ENCODE peak calls at places on chromosomes 12 and 14, in eight cellular contexts. One of them, this sample, is unnamed.

GRCh38 chr12:13962699-13963098 is 18.7 kb downstream of the GRIN2B start:
- DNase-seq in mucosa of descending colon: no peak
- DNase-seq in GM10248: no peak
- DNase-seq in suprapubic skin: no peak
- DNase-seq in B cell: no peak
- DNase-seq in fibroblast of mammary gland: no peak
- DNase-seq in heart right ventricle: no peak
- DNase-seq in Peyer's patch: no peak
- DNase-seq in this sample: no peak

GRCh38 chr12:54417712-54418440 is 1.2 kb downstream of the ITGA5 start:
- DNase-seq in suprapubic skin: no peak
- DNase-seq in mucosa of descending colon: no peak
- DNase-seq in GM10248: no peak
- DNase-seq in heart right ventricle: peak; percentile 40
- DNase-seq in Peyer's patch: no peak
- DNase-seq in fibroblast of mammary gland: no peak
- DNase-seq in B cell: no peak
- DNase-seq in this sample: peak; percentile 42

GRCh38 chr14:74574092-74574438 is 38.0 kb downstream of the LTBP2 start:
- DNase-seq in suprapubic skin: no peak
- DNase-seq in B cell: no peak
- DNase-seq in GM10248: no peak
- DNase-seq in mucosa of descending colon: no peak
- DNase-seq in Peyer's patch: peak; percentile 3
- DNase-seq in fibroblast of mammary gland: no peak
- DNase-seq in heart right ventricle: no peak
- DNase-seq in this sample: no peak

GRCh38 chr12:113587720-113588119 is 116.0 kb upstream of the LHX5 start:
- DNase-seq in B cell: no peak
- DNase-seq in heart right ventricle: no peak
- DNase-seq in mucosa of descending colon: no peak
- DNase-seq in GM10248: no peak
- DNase-seq in Peyer's patch: no peak
- DNase-seq in fibroblast of mammary gland: no peak
- DNase-seq in suprapubic skin: no peak
- DNase-seq in this sample: no peak

GRCh38 chr12:27969901-27970390 is 2.6 kb downstream of the PTHLH start:
- DNase-seq in mucosa of descending colon: peak; percentile 54
- DNase-seq in heart right ventricle: peak; percentile 38
- DNase-seq in GM10248: peak; percentile 69
- DNase-seq in suprapubic skin: peak; percentile 83
- DNase-seq in B cell: no peak
- DNase-seq in Peyer's patch: peak; percentile 61
- DNase-seq in fibroblast of mammary gland: peak; percentile 35
- DNase-seq in this sample: no peak

GRCh38 chr14:92456215-92457017 is 57.2 kb upstream of the RIN3 start:
- DNase-seq in mucosa of descending colon: no peak
- DNase-seq in heart right ventricle: peak; percentile 59
- DNase-seq in suprapubic skin: no peak
- DNase-seq in GM10248: peak; percentile 77
- DNase-seq in B cell: peak; percentile 38
- DNase-seq in fibroblast of mammary gland: peak; percentile 78
- DNase-seq in Peyer's patch: no peak
- DNase-seq in this sample: no peak

GRCh38 chr14:38409081-38409705 is 153.3 kb upstream of the CLEC14A start:
- DNase-seq in suprapubic skin: no peak
- DNase-seq in B cell: no peak
- DNase-seq in heart right ventricle: no peak
- DNase-seq in Peyer's patch: no peak
- DNase-seq in fibroblast of mammary gland: peak; percentile 42
- DNase-seq in GM10248: no peak
- DNase-seq in mucosa of descending colon: no peak
- DNase-seq in this sample: no peak

GRCh38 chr12:18158774-18159557 is 69.0 kb upstream of the RERGL start:
- DNase-seq in heart right ventricle: no peak
- DNase-seq in B cell: no peak
- DNase-seq in GM10248: peak; percentile 3
- DNase-seq in Peyer's patch: no peak
- DNase-seq in suprapubic skin: no peak
- DNase-seq in fibroblast of mammary gland: peak; percentile 49
- DNase-seq in mucosa of descending colon: no peak
- DNase-seq in this sample: no peak

GRCh38 chr14:22052795-22053194 is 379.2 kb upstream of the OR4E1 start:
- DNase-seq in mucosa of descending colon: no peak
- DNase-seq in GM10248: no peak
- DNase-seq in B cell: no peak
- DNase-seq in heart right ventricle: no peak
- DNase-seq in fibroblast of mammary gland: no peak
- DNase-seq in Peyer's patch: no peak
- DNase-seq in suprapubic skin: no peak
- DNase-seq in this sample: no peak

GRCh38 chr12:57518920-57519757 is 1.2 kb downstream of the DDIT3 start:
- DNase-seq in GM10248: no peak
- DNase-seq in Peyer's patch: no peak
- DNase-seq in heart right ventricle: no peak
- DNase-seq in suprapubic skin: no peak
- DNase-seq in mucosa of descending colon: no peak
- DNase-seq in B cell: peak; percentile 48
- DNase-seq in fibroblast of mammary gland: peak; percentile 62
- DNase-seq in this sample: no peak

GRCh38 chr14:101772770-101773169 is 11.3 kb downstream of the PPP2R5C start:
- DNase-seq in B cell: no peak
- DNase-seq in suprapubic skin: no peak
- DNase-seq in mucosa of descending colon: no peak
- DNase-seq in heart right ventricle: no peak
- DNase-seq in GM10248: no peak
- DNase-seq in fibroblast of mammary gland: no peak
- DNase-seq in Peyer's patch: no peak
- DNase-seq in this sample: no peak

GRCh38 chr12:109711596-109712461 is 1.8 kb upstream of the FAM222A start:
- DNase-seq in Peyer's patch: no peak
- DNase-seq in GM10248: no peak
- DNase-seq in heart right ventricle: peak; percentile 46
- DNase-seq in suprapubic skin: no peak
- DNase-seq in B cell: no peak
- DNase-seq in mucosa of descending colon: no peak
- DNase-seq in fibroblast of mammary gland: no peak
- DNase-seq in this sample: no peak

GRCh38 chr12:109714141-109714912 is 702 bp downstream of the FAM222A start:
- DNase-seq in heart right ventricle: peak; percentile 72
- DNase-seq in fibroblast of mammary gland: no peak
- DNase-seq in GM10248: peak; percentile 50
- DNase-seq in mucosa of descending colon: peak; percentile 79
- DNase-seq in suprapubic skin: no peak
- DNase-seq in Peyer's patch: peak; percentile 82
- DNase-seq in B cell: peak; percentile 61
- DNase-seq in this sample: peak; percentile 54

GRCh38 chr12:109715310-109716091 is 1.9 kb downstream of the FAM222A start:
- DNase-seq in suprapubic skin: no peak
- DNase-seq in Peyer's patch: no peak
- DNase-seq in heart right ventricle: peak; percentile 51
- DNase-seq in B cell: peak; percentile 59
- DNase-seq in mucosa of descending colon: peak; percentile 68
- DNase-seq in fibroblast of mammary gland: no peak
- DNase-seq in GM10248: no peak
- DNase-seq in this sample: no peak

GRCh38 chr12:109714913-109715244 is 1.3 kb downstream of the FAM222A start:
- DNase-seq in fibroblast of mammary gland: no peak
- DNase-seq in suprapubic skin: no peak
- DNase-seq in B cell: no peak
- DNase-seq in Peyer's patch: no peak
- DNase-seq in GM10248: no peak
- DNase-seq in mucosa of descending colon: no peak
- DNase-seq in heart right ventricle: no peak
- DNase-seq in this sample: no peak

GRCh38 chr12:109713187-109713984 is at the start of gene FAM222A:
- DNase-seq in fibroblast of mammary gland: peak; percentile 89
- DNase-seq in suprapubic skin: peak; percentile 96
- DNase-seq in heart right ventricle: peak; percentile 99
- DNase-seq in mucosa of descending colon: peak; percentile 97
- DNase-seq in B cell: peak; percentile 98
- DNase-seq in Peyer's patch: peak; percentile 98
- DNase-seq in GM10248: peak; percentile 96
- DNase-seq in this sample: peak; percentile 97
- TF ChIP-seq CTCF in fibroblast of mammary gland: no peak
- TF ChIP-seq CTCF in suprapubic skin: no peak
- TF ChIP-seq CTCF in heart right ventricle: no peak
- TF ChIP-seq CTCF in mucosa of descending colon: no peak
- TF ChIP-seq CTCF in B cell: no peak
- TF ChIP-seq CTCF in Peyer's patch: peak; percentile 30
- TF ChIP-seq CTCF in GM10248: no peak
- TF ChIP-seq CTCF in this sample: no peak

DNA sequence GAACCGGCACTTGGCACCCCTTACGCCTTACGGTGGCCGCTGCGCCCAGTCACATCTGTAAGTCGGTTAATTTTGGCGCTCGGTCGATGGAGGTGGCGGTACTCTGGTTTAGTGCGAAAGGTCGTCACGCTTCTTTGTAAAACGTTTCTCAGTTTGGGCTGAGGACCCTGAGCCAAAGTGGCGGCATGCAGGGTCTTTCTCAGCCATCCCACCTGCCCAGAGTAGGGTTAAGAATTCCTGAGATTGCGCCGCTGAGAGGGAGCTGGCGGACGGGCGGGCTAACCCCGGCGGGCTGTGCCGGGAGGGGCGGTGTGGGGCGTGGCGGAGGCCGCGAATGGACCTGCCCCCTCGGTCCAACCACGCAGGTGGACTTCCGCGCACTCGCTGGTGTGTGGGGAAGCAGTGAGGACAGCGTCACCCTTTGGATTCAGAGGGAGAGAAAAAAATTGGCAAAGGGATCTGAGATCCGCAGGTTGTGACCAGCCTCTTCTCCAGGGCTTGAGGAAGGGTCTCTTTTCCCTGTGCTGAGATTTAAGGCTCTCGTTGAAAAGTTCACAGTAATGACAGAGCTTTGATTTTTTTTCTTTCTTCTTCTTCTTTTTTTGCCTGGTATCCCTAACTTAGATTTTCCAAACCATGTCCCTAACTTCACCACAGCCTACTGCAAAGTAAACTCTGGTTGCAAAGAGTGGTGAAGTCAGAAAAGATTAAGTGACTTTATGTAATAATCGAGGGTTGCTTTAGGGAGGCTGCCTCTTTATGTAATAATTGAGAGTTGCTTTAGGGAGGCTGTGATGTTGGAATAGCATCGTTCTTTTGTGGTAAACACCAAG is 602 bp upstream of the FBXO33 start:
- DNase-seq in B cell: peak; percentile 87
- DNase-seq in Peyer's patch: peak; percentile 96
- DNase-seq in mucosa of descending colon: peak; percentile 96
- DNase-seq in heart right ventricle: peak; percentile 91
- DNase-seq in GM10248: peak; percentile 75
- DNase-seq in fibroblast of mammary gland: peak; percentile 64
- DNase-seq in suprapubic skin: peak; percentile 92
- DNase-seq in this sample: peak; percentile 64
- TF ChIP-seq CTCF in B cell: no peak
- TF ChIP-seq CTCF in Peyer's patch: peak; percentile 18
- TF ChIP-seq CTCF in mucosa of descending colon: no peak
- TF ChIP-seq CTCF in heart right ventricle: no peak
- TF ChIP-seq CTCF in GM10248: no peak
- TF ChIP-seq CTCF in fibroblast of mammary gland: no peak
- TF ChIP-seq CTCF in suprapubic skin: no peak
- TF ChIP-seq CTCF in this sample: no peak

DNA sequence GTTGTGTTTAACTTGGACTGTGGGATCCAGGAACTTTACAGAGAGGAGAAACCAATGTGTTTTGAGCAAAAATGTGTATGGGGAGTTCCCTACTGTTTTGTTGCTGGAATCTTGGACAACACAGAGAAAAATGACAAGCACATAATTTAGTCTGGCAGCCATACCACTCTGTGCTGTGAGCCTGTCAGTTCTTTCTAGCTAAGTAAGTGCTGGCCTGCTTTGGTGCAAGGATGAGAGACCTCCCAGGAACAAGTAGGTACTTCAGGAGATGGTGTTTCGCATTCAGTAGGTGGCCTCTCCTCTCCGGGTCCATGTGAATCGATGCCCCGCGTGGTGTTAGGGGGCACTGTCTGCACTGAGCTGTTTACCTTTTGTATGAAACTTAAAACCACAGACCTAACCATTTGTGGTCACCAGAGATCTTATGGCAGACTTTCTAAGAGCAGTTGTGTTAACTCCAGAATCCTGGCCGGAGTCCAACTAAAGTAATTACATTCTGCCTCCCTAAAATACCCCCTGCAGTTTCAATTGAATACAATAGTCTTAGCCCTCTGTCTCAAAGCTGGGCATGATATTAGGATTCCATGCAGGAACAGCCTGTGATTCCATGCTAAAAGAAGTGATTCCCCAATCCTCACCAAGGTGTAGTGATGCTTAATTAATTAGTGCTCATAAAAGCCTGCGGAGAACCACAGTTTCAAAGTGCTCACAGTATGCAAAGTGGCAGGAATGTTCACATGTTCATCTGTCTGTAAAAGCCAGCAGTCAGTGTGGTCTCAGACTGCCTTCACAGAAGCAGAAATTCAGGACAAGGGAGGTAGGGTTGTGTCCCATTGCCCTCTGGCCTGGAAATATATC is 64.2 kb downstream of the LLPH start:
- DNase-seq in GM10248: no peak
- DNase-seq in mucosa of descending colon: no peak
- DNase-seq in heart right ventricle: no peak
- DNase-seq in suprapubic skin: no peak
- DNase-seq in Peyer's patch: no peak
- DNase-seq in fibroblast of mammary gland: peak; percentile 54
- DNase-seq in B cell: no peak
- DNase-seq in this sample: no peak
- TF ChIP-seq CTCF in GM10248: peak; percentile 24
- TF ChIP-seq CTCF in mucosa of descending colon: no peak
- TF ChIP-seq CTCF in heart right ventricle: no peak
- TF ChIP-seq CTCF in suprapubic skin: no peak
- TF ChIP-seq CTCF in Peyer's patch: no peak
- TF ChIP-seq CTCF in fibroblast of mammary gland: no peak
- TF ChIP-seq CTCF in B cell: no peak
- TF ChIP-seq CTCF in this sample: no peak

GRCh38 chr12:15526033-15526432 is 203.7 kb downstream of the PTPRO start:
- DNase-seq in B cell: peak; percentile 62
- DNase-seq in fibroblast of mammary gland: no peak
- DNase-seq in heart right ventricle: no peak
- DNase-seq in mucosa of descending colon: no peak
- DNase-seq in GM10248: peak; percentile 63
- DNase-seq in suprapubic skin: no peak
- DNase-seq in Peyer's patch: no peak
- DNase-seq in this sample: no peak

GRCh38 chr12:15525414-15525813 is 203.1 kb downstream of the PTPRO start:
- DNase-seq in heart right ventricle: no peak
- DNase-seq in fibroblast of mammary gland: no peak
- DNase-seq in GM10248: no peak
- DNase-seq in mucosa of descending colon: no peak
- DNase-seq in B cell: no peak
- DNase-seq in suprapubic skin: no peak
- DNase-seq in Peyer's patch: no peak
- DNase-seq in this sample: no peak

GRCh38 chr12:15520844-15521243 is 198.5 kb downstream of the PTPRO start:
- DNase-seq in GM10248: no peak
- DNase-seq in fibroblast of mammary gland: no peak
- DNase-seq in heart right ventricle: no peak
- DNase-seq in suprapubic skin: no peak
- DNase-seq in Peyer's patch: no peak
- DNase-seq in B cell: no peak
- DNase-seq in mucosa of descending colon: no peak
- DNase-seq in this sample: no peak

GRCh38 chr12:15520083-15520482 is 197.8 kb downstream of the PTPRO start:
- DNase-seq in Peyer's patch: no peak
- DNase-seq in GM10248: no peak
- DNase-seq in mucosa of descending colon: no peak
- DNase-seq in fibroblast of mammary gland: no peak
- DNase-seq in suprapubic skin: no peak
- DNase-seq in heart right ventricle: no peak
- DNase-seq in B cell: no peak
- DNase-seq in this sample: no peak

GRCh38 chr12:15522574-15523187 is 200.4 kb downstream of the PTPRO start:
- DNase-seq in suprapubic skin: no peak
- DNase-seq in GM10248: peak; percentile 23
- DNase-seq in B cell: no peak
- DNase-seq in heart right ventricle: no peak
- DNase-seq in fibroblast of mammary gland: peak; percentile 75
- DNase-seq in Peyer's patch: no peak
- DNase-seq in mucosa of descending colon: no peak
- DNase-seq in this sample: no peak
- TF ChIP-seq CTCF in suprapubic skin: peak; percentile 41
- TF ChIP-seq CTCF in GM10248: peak; percentile 56
- TF ChIP-seq CTCF in B cell: peak; percentile 66
- TF ChIP-seq CTCF in heart right ventricle: no peak
- TF ChIP-seq CTCF in fibroblast of mammary gland: peak; percentile 69
- TF ChIP-seq CTCF in Peyer's patch: peak; percentile 64
- TF ChIP-seq CTCF in mucosa of descending colon: no peak
- TF ChIP-seq CTCF in this sample: peak; percentile 5

This sample was measured in natural killer cell.